ENCODE peak calls at places on chromosome 6, in nine cellular contexts. D, B, F, X, V, I, W, M and L are unnamed samples.

GRCh38 chr6:150353445-150353844 is 15.4 kb upstream of the IYD start:
- DNase-seq in F (no peak), D (no peak), X (no peak), M (no peak), B (no peak), V (no peak), W (no peak), I (no peak), L (no peak)

GRCh38 chr6:23647045-23647444 is 479.0 kb upstream of the NRSN1 start:
- DNase-seq in D (no peak), M (no peak), F (no peak), B (no peak), X (no peak), I (no peak), V (no peak), W (no peak), L (no peak)

GRCh38 chr6:47952640-47953039 is 158.4 kb downstream of the PTCHD4 start:
- DNase-seq in W (no peak), D (no peak), V (no peak), B (no peak), F (no peak), M (no peak), I (peak), X (no peak), L (no peak)

GRCh38 chr6:14888575-14889000 is 357.3 kb upstream of the JARID2 start:
- DNase-seq in D (no peak), I (no peak), B (no peak), F (no peak), M (no peak), X (no peak), V (no peak), W (no peak), L (no peak)

GRCh38 chr6:118867181-118867580 is 26.8 kb upstream of the ASF1A start:
- DNase-seq in M (no peak), X (no peak), W (no peak), D (no peak), V (no peak), B (no peak), F (no peak), I (peak), L (no peak)

GRCh38 chr6:45351667-45352066 is 23.5 kb downstream of the RUNX2 start:
- DNase-seq in D (no peak), M (no peak), V (peak), I (peak), F (no peak), X (no peak), B (no peak), W (no peak), L (no peak)

GRCh38 chr6:170072246-170072645 is 218.6 kb downstream of the DLL1 start:
- DNase-seq in M (no peak), I (no peak), F (no peak), X (no peak), W (no peak), D (no peak), V (no peak), B (no peak), L (no peak)

GRCh38 chr6:89351632-89352328 is 742 bp downstream of the UBE2J1 start:
- DNase-seq in F (no peak), X (no peak), V (peak), D (no peak), I (peak), B (no peak), M (no peak), W (no peak), L (no peak)

GRCh38 chr6:157804448-157805327 is 18.4 kb upstream of the SNX9 start:
- DNase-seq in W (no peak), V (no peak), I (no peak), F (no peak), D (no peak), B (no peak), X (no peak), M (no peak), L (no peak)

GRCh38 chr6:18976091-18976490 is 588.9 kb downstream of the RNF144B start:
- DNase-seq in F (no peak), V (peak), I (no peak), W (no peak), M (no peak), B (no peak), X (no peak), D (no peak), L (no peak)

GRCh38 chr6:91611190-91611589 is 1024.3 kb upstream of the MAP3K7 start:
- DNase-seq in M (no peak), X (no peak), F (no peak), W (no peak), D (no peak), I (no peak), B (no peak), V (no peak), L (no peak)

GRCh38 chr6:166338854-166339253 is 3.5 kb downstream of the SFT2D1 start:
- DNase-seq in M (no peak), W (no peak), B (no peak), D (no peak), I (no peak), X (no peak), V (no peak), F (no peak), L (no peak)

GRCh38 chr6:144581807-144582537 is 296.8 kb downstream of the UTRN start:
- DNase-seq in W (peak), D (no peak), I (peak), M (no peak), B (no peak), F (no peak), V (peak), X (no peak), L (no peak)

GRCh38 chr6:17600527-17601388 is 656 bp downstream of the FAM8A1 start:
- DNase-seq in W (no peak), D (peak), M (peak), V (peak), F (peak), I (peak), X (no peak), B (peak), L (peak)

GRCh38 chr6:132819405-132820145 is 5.2 kb downstream of the RPS12 start:
- DNase-seq in D (no peak), I (peak), W (peak), V (peak), X (no peak), F (no peak), M (no peak), B (no peak), L (no peak)

GRCh38 chr6:121686611-121687023 is 251.2 kb downstream of the GJA1 start:
- DNase-seq in M (no peak), F (peak), W (no peak), B (no peak), D (no peak), X (no peak), V (no peak), I (no peak), L (no peak)

GRCh38 chr6:115830895-115831294 is 229.8 kb downstream of the FRK start:
- DNase-seq in B (no peak), I (peak), W (no peak), M (no peak), D (no peak), V (no peak), F (no peak), X (no peak), L (no peak)

GRCh38 chr6:30981942-30982772 is 1.4 kb upstream of the MUC21 start:
- DNase-seq in V (no peak), D (no peak), I (peak), B (peak), F (peak), X (peak), W (no peak), M (no peak), L (no peak)

GRCh38 chr6:135358251-135358821 is 139.2 kb downstream of the AHI1 start:
- DNase-seq in W (no peak), D (no peak), F (no peak), V (no peak), B (no peak), M (no peak), X (peak), I (peak), L (no peak)

GRCh38 chr6:168201383-168201782 is 118.2 kb downstream of the DACT2 start:
- DNase-seq in D (no peak), W (no peak), B (no peak), F (no peak), V (no peak), I (no peak), M (no peak), X (no peak), L (no peak)

GRCh38 chr6:148316308-148316707 is 26.3 kb upstream of the SASH1 start:
- DNase-seq in I (no peak), M (no peak), X (no peak), D (no peak), V (no peak), B (no peak), W (no peak), F (no peak), L (no peak)

GRCh38 chr6:49565855-49566254 is 15.4 kb downstream of the C6orf141 start:
- DNase-seq in B (no peak), D (no peak), F (no peak), X (no peak), M (no peak), I (peak), W (no peak), V (no peak), L (no peak)